ENCODE peak calls at places on chromosomes 2 and 18, in eight cellular contexts. A is WERI-Rb-1, X is psoas muscle, Q is adrenal gland, H is GM23338, N is heart left ventricle, M is lung, C is fibroblast of lung. P is an unnamed sample.

GRCh38 chr2:118374974-118375745 is 286.9 kb downstream of the INSIG2 start:
- DNase-seq in A (no peak), X (no peak), Q (no peak), H (no peak), N (no peak), M (no peak), C (peak; percentile 38), P (no peak)

GRCh38 chr2:80687524-80687923 is 383.0 kb upstream of the LRRTM1 start:
- DNase-seq in A (no peak), X (no peak), Q (no peak), H (peak; percentile 17), N (no peak), M (no peak), C (no peak), P (no peak)

GRCh38 chr2:178404380-178404767 is 46.6 kb downstream of the PRKRA start:
- DNase-seq in A (no peak), X (peak; percentile 57), Q (no peak), H (no peak), N (no peak), M (no peak), C (peak; percentile 76), P (no peak)

GRCh38 chr2:236848467-236848866 is 237.2 kb upstream of the COPS8 start:
- DNase-seq in A (no peak), X (no peak), Q (no peak), H (peak; percentile 31), N (no peak), M (no peak), C (no peak), P (no peak)

GRCh38 chr18:37393945-37394609 is 171.5 kb downstream of the CELF4 start:
- DNase-seq in A (peak; percentile 96), X (peak; percentile 80), Q (peak; percentile 67), H (peak; percentile 95), N (peak; percentile 88), M (peak; percentile 55), C (peak; percentile 65), P (peak; percentile 97)

GRCh38 chr18:76005632-76006031 is 489.4 kb downstream of the ZNF516 start:
- DNase-seq in A (peak; percentile 28), X (no peak), Q (no peak), H (no peak), N (no peak), M (no peak), C (no peak), P (no peak)

GRCh38 chr2:113757059-113757657 is 716 bp upstream of the SLC35F5 start:
- DNase-seq in A (no peak), X (no peak), Q (peak; percentile 37), H (peak; percentile 1), N (no peak), M (no peak), C (no peak), P (no peak)

GRCh38 chr2:64857581-64858471 is 131.4 kb upstream of the SLC1A4 start:
- DNase-seq in A (peak; percentile 36), X (peak; percentile 80), Q (peak; percentile 68), H (peak; percentile 22), N (peak; percentile 80), M (no peak), C (peak; percentile 85), P (peak; percentile 66)

GRCh38 chr2:67702937-67703336 is 305.8 kb downstream of the ETAA1 start:
- DNase-seq in A (no peak), X (no peak), Q (no peak), H (no peak), N (no peak), M (no peak), C (no peak), P (no peak)

GRCh38 chr2:157194097-157194688 is 63.3 kb upstream of the GALNT5 start:
- DNase-seq in A (no peak), X (no peak), Q (peak; percentile 28), H (peak; percentile 63), N (no peak), M (no peak), C (peak; percentile 62), P (no peak)

GRCh38 chr2:178006710-178007109 is 65.9 kb downstream of the PDE11A start:
- DNase-seq in A (no peak), X (no peak), Q (no peak), H (peak; percentile 16), N (no peak), M (no peak), C (peak; percentile 63), P (no peak)

GRCh38 chr2:122960727-122961641 is 1064.1 kb upstream of the CNTNAP5 start:
- DNase-seq in A (no peak), X (no peak), Q (no peak), H (no peak), N (no peak), M (peak; percentile 41), C (peak; percentile 69), P (no peak)

GRCh38 chr18:6729247-6730091 is at the start of gene ARHGAP28:
- DNase-seq in A (peak; percentile 94), X (peak; percentile 93), Q (peak; percentile 86), H (peak; percentile 86), N (peak; percentile 89), M (peak; percentile 74), C (peak; percentile 96), P (peak; percentile 96)

GRCh38 chr2:61660511-61661388 is 122.6 kb upstream of the XPO1 start:
- DNase-seq in A (no peak), X (peak; percentile 59), Q (peak; percentile 56), H (no peak), N (no peak), M (no peak), C (no peak), P (no peak)

GRCh38 chr2:14778015-14778414 is 145.5 kb downstream of the LRATD1 start:
- DNase-seq in A (no peak), X (no peak), Q (no peak), H (no peak), N (no peak), M (no peak), C (peak; percentile 89), P (no peak)

GRCh38 chr2:220847587-220847986 is 724.5 kb downstream of the EPHA4 start:
- DNase-seq in A (no peak), X (no peak), Q (no peak), H (no peak), N (no peak), M (no peak), C (peak; percentile 97), P (no peak)

GRCh38 chr18:5584751-5585417 is 41.1 kb upstream of the EPB41L3 start:
- DNase-seq in A (no peak), X (no peak), Q (no peak), H (no peak), N (no peak), M (no peak), C (peak; percentile 88), P (no peak)

GRCh38 chr2:2848621-2849443 is 517.8 kb upstream of the MYT1L start:
- DNase-seq in A (peak; percentile 91), X (no peak), Q (no peak), H (no peak), N (no peak), M (no peak), C (no peak), P (no peak)

GRCh38 chr18:5416112-5416511 is 120.6 kb upstream of the ZBTB14 start:
- DNase-seq in A (no peak), X (no peak), Q (no peak), H (no peak), N (no peak), M (no peak), C (no peak), P (no peak)

DNA sequence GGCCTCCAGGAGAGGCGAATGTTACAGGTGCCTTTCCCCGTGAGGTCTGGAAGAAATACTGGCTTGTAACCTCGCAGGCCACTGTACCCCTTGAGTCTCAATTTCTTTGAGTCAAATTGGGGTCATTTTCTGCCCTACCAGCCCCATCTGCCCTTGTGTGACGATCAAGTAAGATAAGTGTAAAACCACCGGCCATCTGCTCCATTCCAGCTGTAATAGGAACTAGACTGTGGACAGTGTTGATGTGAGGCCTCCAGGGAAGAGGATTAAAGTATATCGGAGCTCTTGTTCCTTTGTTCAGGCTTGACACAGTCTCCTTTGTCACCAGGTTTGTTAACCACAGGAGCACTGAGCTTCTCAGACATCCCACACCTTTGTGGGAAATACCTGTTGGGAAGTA is 65.6 kb downstream of the MRPS9 start:
- DNase-seq in A (peak; percentile 84), X (no peak), Q (no peak), H (no peak), N (no peak), M (no peak), C (peak; percentile 12), P (no peak)
- H3K27ac ChIP-seq in A (peak overlapping the region; percentile 93), X (peak overlapping the region; percentile 78), Q (no peak overlapping the region), H (peak overlapping the region; percentile 43), N (no peak overlapping the region), M (no peak overlapping the region), C (no peak overlapping the region), P (peak overlapping the region; percentile 33)

GRCh38 chr18:65983750-65984149 is 232.9 kb downstream of the CDH7 start:
- DNase-seq in A (no peak), X (no peak), Q (no peak), H (peak; percentile 16), N (no peak), M (no peak), C (no peak), P (no peak)
- TF ChIP-seq CTCF in A (no peak), X (no peak), Q (no peak), H (peak; percentile 28), N (no peak), M (no peak), C (no peak), P (peak; percentile 42)

GRCh38 chr2:176172748-176173586 is 15.5 kb upstream of the HOXD1 start:
- DNase-seq in A (no peak), X (no peak), Q (no peak), H (no peak), N (no peak), M (no peak), C (peak; percentile 52), P (no peak)
- H3K27ac ChIP-seq in A (no peak overlapping the region), X (no peak overlapping the region), Q (no peak overlapping the region), H (no peak overlapping the region), N (no peak overlapping the region), M (no peak overlapping the region), C (no peak overlapping the region), P (no peak overlapping the region)

GRCh38 chr2:6392966-6393365 is 472.7 kb downstream of the CMPK2 start:
- DNase-seq in A (no peak), X (no peak), Q (no peak), H (no peak), N (no peak), M (no peak), C (peak; percentile 76), P (no peak)
- TF ChIP-seq CTCF in A (no peak), X (no peak), Q (no peak), H (no peak), N (no peak), M (no peak), C (no peak), P (no peak)

GRCh38 chr2:85890522-85891176 is 1.9 kb upstream of the ST3GAL5 start:
- DNase-seq in A (no peak), X (no peak), Q (no peak), H (no peak), N (no peak), M (no peak), C (no peak), P (no peak)
- H3K27ac ChIP-seq in A (no peak overlapping the region), X (peak overlapping the region; percentile 96), Q (peak overlapping the region; percentile 97), H (no peak overlapping the region), N (peak overlapping the region; percentile 87), M (peak overlapping the region; percentile 71), C (no peak overlapping the region), P (no peak overlapping the region)

P was measured in endodermal cell.